ENCODE peak calls at places on chromosomes 16 and 17, in nine cellular contexts. One of them, this sample, is unnamed.

GRCh38 chr17:65743313-65743665 is 181.8 kb upstream of the AXIN2 start:
- DNase-seq in stimulated activated CD8-positive, alpha-beta memory T cell treated with anti-CD3 and anti-CD28 coated beads, Interleukin-15, amount 100 ng/mL, for 24 hours: no peak
- DNase-seq in globus pallidus: no peak
- DNase-seq in NCI-H774: no peak
- DNase-seq in stimulated activated naive CD4-positive, alpha-beta T cell treated with Interleukin-2 at 50 U/mL for 16 hours: no peak
- DNase-seq in mesothelial cell of epicardium: no peak
- DNase-seq in activated CD4-positive, alpha-beta T cell treated with anti-CD3 and anti-CD28 coated beads for 24 hours: no peak
- DNase-seq in activated B cell treated with CpG ODN at 0.5 μM for 24 hours: no peak
- DNase-seq in activated CD8-positive, alpha-beta memory T cell treated with anti-CD3 and anti-CD28 coated beads for 1 hour: no peak
- DNase-seq in this sample: no peak

GRCh38 chr17:49708515-49709161 is 874 bp upstream of the SLC35B1 start:
- DNase-seq in stimulated activated CD8-positive, alpha-beta memory T cell treated with anti-CD3 and anti-CD28 coated beads, Interleukin-15, amount 100 ng/mL, for 24 hours: no peak
- DNase-seq in globus pallidus: no peak
- DNase-seq in NCI-H774: no peak
- DNase-seq in stimulated activated naive CD4-positive, alpha-beta T cell treated with Interleukin-2 at 50 U/mL for 16 hours: peak
- DNase-seq in mesothelial cell of epicardium: no peak
- DNase-seq in activated CD4-positive, alpha-beta T cell treated with anti-CD3 and anti-CD28 coated beads for 24 hours: no peak
- DNase-seq in activated B cell treated with CpG ODN at 0.5 μM for 24 hours: no peak
- DNase-seq in activated CD8-positive, alpha-beta memory T cell treated with anti-CD3 and anti-CD28 coated beads for 1 hour: no peak
- DNase-seq in this sample: no peak

GRCh38 chr17:76560036-76560876 is 20.4 kb downstream of the PRCD start:
- DNase-seq in stimulated activated CD8-positive, alpha-beta memory T cell treated with anti-CD3 and anti-CD28 coated beads, Interleukin-15, amount 100 ng/mL, for 24 hours: no peak
- DNase-seq in globus pallidus: no peak
- DNase-seq in NCI-H774: no peak
- DNase-seq in stimulated activated naive CD4-positive, alpha-beta T cell treated with Interleukin-2 at 50 U/mL for 16 hours: no peak
- DNase-seq in mesothelial cell of epicardium: no peak
- DNase-seq in activated CD4-positive, alpha-beta T cell treated with anti-CD3 and anti-CD28 coated beads for 24 hours: no peak
- DNase-seq in activated B cell treated with CpG ODN at 0.5 μM for 24 hours: no peak
- DNase-seq in activated CD8-positive, alpha-beta memory T cell treated with anti-CD3 and anti-CD28 coated beads for 1 hour: no peak
- DNase-seq in this sample: no peak

GRCh38 chr17:22203208-22203715 is 510.9 kb downstream of the KCNJ18 start:
- DNase-seq in stimulated activated CD8-positive, alpha-beta memory T cell treated with anti-CD3 and anti-CD28 coated beads, Interleukin-15, amount 100 ng/mL, for 24 hours: no peak
- DNase-seq in globus pallidus: no peak
- DNase-seq in NCI-H774: no peak
- DNase-seq in stimulated activated naive CD4-positive, alpha-beta T cell treated with Interleukin-2 at 50 U/mL for 16 hours: no peak
- DNase-seq in mesothelial cell of epicardium: no peak
- DNase-seq in activated CD4-positive, alpha-beta T cell treated with anti-CD3 and anti-CD28 coated beads for 24 hours: no peak
- DNase-seq in activated B cell treated with CpG ODN at 0.5 μM for 24 hours: no peak
- DNase-seq in activated CD8-positive, alpha-beta memory T cell treated with anti-CD3 and anti-CD28 coated beads for 1 hour: no peak
- DNase-seq in this sample: no peak

GRCh38 chr17:15311996-15312395 is 29.4 kb downstream of the TEKT3 start:
- DNase-seq in stimulated activated CD8-positive, alpha-beta memory T cell treated with anti-CD3 and anti-CD28 coated beads, Interleukin-15, amount 100 ng/mL, for 24 hours: no peak
- DNase-seq in globus pallidus: no peak
- DNase-seq in NCI-H774: no peak
- DNase-seq in stimulated activated naive CD4-positive, alpha-beta T cell treated with Interleukin-2 at 50 U/mL for 16 hours: no peak
- DNase-seq in mesothelial cell of epicardium: no peak
- DNase-seq in activated CD4-positive, alpha-beta T cell treated with anti-CD3 and anti-CD28 coated beads for 24 hours: no peak
- DNase-seq in activated B cell treated with CpG ODN at 0.5 μM for 24 hours: no peak
- DNase-seq in activated CD8-positive, alpha-beta memory T cell treated with anti-CD3 and anti-CD28 coated beads for 1 hour: no peak
- DNase-seq in this sample: no peak

GRCh38 chr16:6020162-6020980 is 922.8 kb upstream of the EEF2KMT start:
- DNase-seq in stimulated activated CD8-positive, alpha-beta memory T cell treated with anti-CD3 and anti-CD28 coated beads, Interleukin-15, amount 100 ng/mL, for 24 hours: no peak
- DNase-seq in globus pallidus: no peak
- DNase-seq in NCI-H774: no peak
- DNase-seq in stimulated activated naive CD4-positive, alpha-beta T cell treated with Interleukin-2 at 50 U/mL for 16 hours: no peak
- DNase-seq in mesothelial cell of epicardium: no peak
- DNase-seq in activated CD4-positive, alpha-beta T cell treated with anti-CD3 and anti-CD28 coated beads for 24 hours: no peak
- DNase-seq in activated B cell treated with CpG ODN at 0.5 μM for 24 hours: no peak
- DNase-seq in activated CD8-positive, alpha-beta memory T cell treated with anti-CD3 and anti-CD28 coated beads for 1 hour: no peak
- DNase-seq in this sample: no peak

GRCh38 chr17:82225368-82226029 is 3.3 kb upstream of the SLC16A3 start:
- DNase-seq in stimulated activated CD8-positive, alpha-beta memory T cell treated with anti-CD3 and anti-CD28 coated beads, Interleukin-15, amount 100 ng/mL, for 24 hours: no peak
- DNase-seq in globus pallidus: no peak
- DNase-seq in NCI-H774: no peak
- DNase-seq in stimulated activated naive CD4-positive, alpha-beta T cell treated with Interleukin-2 at 50 U/mL for 16 hours: no peak
- DNase-seq in mesothelial cell of epicardium: no peak
- DNase-seq in activated CD4-positive, alpha-beta T cell treated with anti-CD3 and anti-CD28 coated beads for 24 hours: no peak
- DNase-seq in activated B cell treated with CpG ODN at 0.5 μM for 24 hours: no peak
- DNase-seq in activated CD8-positive, alpha-beta memory T cell treated with anti-CD3 and anti-CD28 coated beads for 1 hour: no peak
- DNase-seq in this sample: no peak

GRCh38 chr16:4694664-4695451 is 1.5 kb downstream of the NUDT16L1 start:
- DNase-seq in stimulated activated CD8-positive, alpha-beta memory T cell treated with anti-CD3 and anti-CD28 coated beads, Interleukin-15, amount 100 ng/mL, for 24 hours: no peak
- DNase-seq in globus pallidus: no peak
- DNase-seq in NCI-H774: no peak
- DNase-seq in stimulated activated naive CD4-positive, alpha-beta T cell treated with Interleukin-2 at 50 U/mL for 16 hours: no peak
- DNase-seq in mesothelial cell of epicardium: no peak
- DNase-seq in activated CD4-positive, alpha-beta T cell treated with anti-CD3 and anti-CD28 coated beads for 24 hours: no peak
- DNase-seq in activated B cell treated with CpG ODN at 0.5 μM for 24 hours: no peak
- DNase-seq in activated CD8-positive, alpha-beta memory T cell treated with anti-CD3 and anti-CD28 coated beads for 1 hour: no peak
- DNase-seq in this sample: no peak

GRCh38 chr16:75459691-75460090 is 4.8 kb downstream of the TMEM170A start:
- DNase-seq in stimulated activated CD8-positive, alpha-beta memory T cell treated with anti-CD3 and anti-CD28 coated beads, Interleukin-15, amount 100 ng/mL, for 24 hours: no peak
- DNase-seq in globus pallidus: no peak
- DNase-seq in NCI-H774: no peak
- DNase-seq in stimulated activated naive CD4-positive, alpha-beta T cell treated with Interleukin-2 at 50 U/mL for 16 hours: no peak
- DNase-seq in mesothelial cell of epicardium: no peak
- DNase-seq in activated CD4-positive, alpha-beta T cell treated with anti-CD3 and anti-CD28 coated beads for 24 hours: no peak
- DNase-seq in activated B cell treated with CpG ODN at 0.5 μM for 24 hours: no peak
- DNase-seq in activated CD8-positive, alpha-beta memory T cell treated with anti-CD3 and anti-CD28 coated beads for 1 hour: no peak
- DNase-seq in this sample: no peak

GRCh38 chr16:64638804-64639203 is 483.1 kb downstream of the CDH11 start:
- DNase-seq in stimulated activated CD8-positive, alpha-beta memory T cell treated with anti-CD3 and anti-CD28 coated beads, Interleukin-15, amount 100 ng/mL, for 24 hours: no peak
- DNase-seq in globus pallidus: no peak
- DNase-seq in NCI-H774: no peak
- DNase-seq in stimulated activated naive CD4-positive, alpha-beta T cell treated with Interleukin-2 at 50 U/mL for 16 hours: no peak
- DNase-seq in mesothelial cell of epicardium: no peak
- DNase-seq in activated CD4-positive, alpha-beta T cell treated with anti-CD3 and anti-CD28 coated beads for 24 hours: no peak
- DNase-seq in activated B cell treated with CpG ODN at 0.5 μM for 24 hours: no peak
- DNase-seq in activated CD8-positive, alpha-beta memory T cell treated with anti-CD3 and anti-CD28 coated beads for 1 hour: no peak
- DNase-seq in this sample: no peak

GRCh38 chr16:50152386-50152806 is 710 bp upstream of the TENT4B start:
- DNase-seq in stimulated activated CD8-positive, alpha-beta memory T cell treated with anti-CD3 and anti-CD28 coated beads, Interleukin-15, amount 100 ng/mL, for 24 hours: peak
- DNase-seq in globus pallidus: no peak
- DNase-seq in NCI-H774: peak
- DNase-seq in stimulated activated naive CD4-positive, alpha-beta T cell treated with Interleukin-2 at 50 U/mL for 16 hours: peak
- DNase-seq in mesothelial cell of epicardium: peak
- DNase-seq in activated CD4-positive, alpha-beta T cell treated with anti-CD3 and anti-CD28 coated beads for 24 hours: peak
- DNase-seq in activated B cell treated with CpG ODN at 0.5 μM for 24 hours: no peak
- DNase-seq in activated CD8-positive, alpha-beta memory T cell treated with anti-CD3 and anti-CD28 coated beads for 1 hour: no peak
- DNase-seq in this sample: no peak

GRCh38 chr16:16064874-16065384 is 115.5 kb downstream of the ABCC1 start:
- DNase-seq in stimulated activated CD8-positive, alpha-beta memory T cell treated with anti-CD3 and anti-CD28 coated beads, Interleukin-15, amount 100 ng/mL, for 24 hours: no peak
- DNase-seq in globus pallidus: no peak
- DNase-seq in NCI-H774: no peak
- DNase-seq in stimulated activated naive CD4-positive, alpha-beta T cell treated with Interleukin-2 at 50 U/mL for 16 hours: no peak
- DNase-seq in mesothelial cell of epicardium: no peak
- DNase-seq in activated CD4-positive, alpha-beta T cell treated with anti-CD3 and anti-CD28 coated beads for 24 hours: no peak
- DNase-seq in activated B cell treated with CpG ODN at 0.5 μM for 24 hours: no peak
- DNase-seq in activated CD8-positive, alpha-beta memory T cell treated with anti-CD3 and anti-CD28 coated beads for 1 hour: no peak
- DNase-seq in this sample: no peak

GRCh38 chr16:59733321-59733720 is 999.2 kb upstream of the GOT2 start:
- DNase-seq in stimulated activated CD8-positive, alpha-beta memory T cell treated with anti-CD3 and anti-CD28 coated beads, Interleukin-15, amount 100 ng/mL, for 24 hours: no peak
- DNase-seq in globus pallidus: peak
- DNase-seq in NCI-H774: no peak
- DNase-seq in stimulated activated naive CD4-positive, alpha-beta T cell treated with Interleukin-2 at 50 U/mL for 16 hours: no peak
- DNase-seq in mesothelial cell of epicardium: no peak
- DNase-seq in activated CD4-positive, alpha-beta T cell treated with anti-CD3 and anti-CD28 coated beads for 24 hours: no peak
- DNase-seq in activated B cell treated with CpG ODN at 0.5 μM for 24 hours: no peak
- DNase-seq in activated CD8-positive, alpha-beta memory T cell treated with anti-CD3 and anti-CD28 coated beads for 1 hour: no peak
- DNase-seq in this sample: no peak

GRCh38 chr16:11148045-11148444 is 108.0 kb downstream of the SOCS1 start:
- DNase-seq in stimulated activated CD8-positive, alpha-beta memory T cell treated with anti-CD3 and anti-CD28 coated beads, Interleukin-15, amount 100 ng/mL, for 24 hours: no peak
- DNase-seq in globus pallidus: no peak
- DNase-seq in NCI-H774: no peak
- DNase-seq in stimulated activated naive CD4-positive, alpha-beta T cell treated with Interleukin-2 at 50 U/mL for 16 hours: no peak
- DNase-seq in mesothelial cell of epicardium: no peak
- DNase-seq in activated CD4-positive, alpha-beta T cell treated with anti-CD3 and anti-CD28 coated beads for 24 hours: no peak
- DNase-seq in activated B cell treated with CpG ODN at 0.5 μM for 24 hours: no peak
- DNase-seq in activated CD8-positive, alpha-beta memory T cell treated with anti-CD3 and anti-CD28 coated beads for 1 hour: no peak
- DNase-seq in this sample: no peak

GRCh38 chr16:51328708-51329107 is 177.6 kb upstream of the SALL1 start:
- DNase-seq in stimulated activated CD8-positive, alpha-beta memory T cell treated with anti-CD3 and anti-CD28 coated beads, Interleukin-15, amount 100 ng/mL, for 24 hours: no peak
- DNase-seq in globus pallidus: no peak
- DNase-seq in NCI-H774: no peak
- DNase-seq in stimulated activated naive CD4-positive, alpha-beta T cell treated with Interleukin-2 at 50 U/mL for 16 hours: no peak
- DNase-seq in mesothelial cell of epicardium: no peak
- DNase-seq in activated CD4-positive, alpha-beta T cell treated with anti-CD3 and anti-CD28 coated beads for 24 hours: no peak
- DNase-seq in activated B cell treated with CpG ODN at 0.5 μM for 24 hours: no peak
- DNase-seq in activated CD8-positive, alpha-beta memory T cell treated with anti-CD3 and anti-CD28 coated beads for 1 hour: no peak
- DNase-seq in this sample: no peak

GRCh38 chr17:63381101-63381729 is 64.9 kb downstream of the CYB561 start:
- DNase-seq in stimulated activated CD8-positive, alpha-beta memory T cell treated with anti-CD3 and anti-CD28 coated beads, Interleukin-15, amount 100 ng/mL, for 24 hours: no peak
- DNase-seq in globus pallidus: no peak
- DNase-seq in NCI-H774: no peak
- DNase-seq in stimulated activated naive CD4-positive, alpha-beta T cell treated with Interleukin-2 at 50 U/mL for 16 hours: no peak
- DNase-seq in mesothelial cell of epicardium: no peak
- DNase-seq in activated CD4-positive, alpha-beta T cell treated with anti-CD3 and anti-CD28 coated beads for 24 hours: no peak
- DNase-seq in activated B cell treated with CpG ODN at 0.5 μM for 24 hours: no peak
- DNase-seq in activated CD8-positive, alpha-beta memory T cell treated with anti-CD3 and anti-CD28 coated beads for 1 hour: no peak
- DNase-seq in this sample: no peak

GRCh38 chr16:50308237-50308965 is 42.0 kb downstream of the ADCY7 start:
- DNase-seq in stimulated activated CD8-positive, alpha-beta memory T cell treated with anti-CD3 and anti-CD28 coated beads, Interleukin-15, amount 100 ng/mL, for 24 hours: no peak
- DNase-seq in globus pallidus: no peak
- DNase-seq in NCI-H774: no peak
- DNase-seq in stimulated activated naive CD4-positive, alpha-beta T cell treated with Interleukin-2 at 50 U/mL for 16 hours: no peak
- DNase-seq in mesothelial cell of epicardium: no peak
- DNase-seq in activated CD4-positive, alpha-beta T cell treated with anti-CD3 and anti-CD28 coated beads for 24 hours: no peak
- DNase-seq in activated B cell treated with CpG ODN at 0.5 μM for 24 hours: peak
- DNase-seq in activated CD8-positive, alpha-beta memory T cell treated with anti-CD3 and anti-CD28 coated beads for 1 hour: no peak
- DNase-seq in this sample: no peak

GRCh38 chr16:1105888-1106620 is 10.0 kb upstream of the C1QTNF8 start:
- DNase-seq in stimulated activated CD8-positive, alpha-beta memory T cell treated with anti-CD3 and anti-CD28 coated beads, Interleukin-15, amount 100 ng/mL, for 24 hours: no peak
- DNase-seq in globus pallidus: peak
- DNase-seq in NCI-H774: no peak
- DNase-seq in stimulated activated naive CD4-positive, alpha-beta T cell treated with Interleukin-2 at 50 U/mL for 16 hours: no peak
- DNase-seq in mesothelial cell of epicardium: peak
- DNase-seq in activated CD4-positive, alpha-beta T cell treated with anti-CD3 and anti-CD28 coated beads for 24 hours: peak
- DNase-seq in activated B cell treated with CpG ODN at 0.5 μM for 24 hours: no peak
- DNase-seq in activated CD8-positive, alpha-beta memory T cell treated with anti-CD3 and anti-CD28 coated beads for 1 hour: no peak
- DNase-seq in this sample: peak

GRCh38 chr16:65959978-65960377 is 406.5 kb upstream of the CDH5 start:
- DNase-seq in stimulated activated CD8-positive, alpha-beta memory T cell treated with anti-CD3 and anti-CD28 coated beads, Interleukin-15, amount 100 ng/mL, for 24 hours: no peak
- DNase-seq in globus pallidus: no peak
- DNase-seq in NCI-H774: no peak
- DNase-seq in stimulated activated naive CD4-positive, alpha-beta T cell treated with Interleukin-2 at 50 U/mL for 16 hours: no peak
- DNase-seq in mesothelial cell of epicardium: no peak
- DNase-seq in activated CD4-positive, alpha-beta T cell treated with anti-CD3 and anti-CD28 coated beads for 24 hours: no peak
- DNase-seq in activated B cell treated with CpG ODN at 0.5 μM for 24 hours: no peak
- DNase-seq in activated CD8-positive, alpha-beta memory T cell treated with anti-CD3 and anti-CD28 coated beads for 1 hour: no peak
- DNase-seq in this sample: no peak

GRCh38 chr17:71022758-71023157 is 853.4 kb downstream of the KCNJ2 start:
- DNase-seq in stimulated activated CD8-positive, alpha-beta memory T cell treated with anti-CD3 and anti-CD28 coated beads, Interleukin-15, amount 100 ng/mL, for 24 hours: no peak
- DNase-seq in globus pallidus: no peak
- DNase-seq in NCI-H774: no peak
- DNase-seq in stimulated activated naive CD4-positive, alpha-beta T cell treated with Interleukin-2 at 50 U/mL for 16 hours: no peak
- DNase-seq in mesothelial cell of epicardium: no peak
- DNase-seq in activated CD4-positive, alpha-beta T cell treated with anti-CD3 and anti-CD28 coated beads for 24 hours: no peak
- DNase-seq in activated B cell treated with CpG ODN at 0.5 μM for 24 hours: no peak
- DNase-seq in activated CD8-positive, alpha-beta memory T cell treated with anti-CD3 and anti-CD28 coated beads for 1 hour: no peak
- DNase-seq in this sample: no peak

GRCh38 chr17:3740611-3741073 is 16.9 kb downstream of the HASPIN start:
- DNase-seq in stimulated activated CD8-positive, alpha-beta memory T cell treated with anti-CD3 and anti-CD28 coated beads, Interleukin-15, amount 100 ng/mL, for 24 hours: no peak
- DNase-seq in globus pallidus: no peak
- DNase-seq in NCI-H774: no peak
- DNase-seq in stimulated activated naive CD4-positive, alpha-beta T cell treated with Interleukin-2 at 50 U/mL for 16 hours: peak
- DNase-seq in mesothelial cell of epicardium: no peak
- DNase-seq in activated CD4-positive, alpha-beta T cell treated with anti-CD3 and anti-CD28 coated beads for 24 hours: no peak
- DNase-seq in activated B cell treated with CpG ODN at 0.5 μM for 24 hours: no peak
- DNase-seq in activated CD8-positive, alpha-beta memory T cell treated with anti-CD3 and anti-CD28 coated beads for 1 hour: no peak
- DNase-seq in this sample: no peak

GRCh38 chr16:11679941-11680911 is 12.0 kb downstream of the SNN start:
- DNase-seq in stimulated activated CD8-positive, alpha-beta memory T cell treated with anti-CD3 and anti-CD28 coated beads, Interleukin-15, amount 100 ng/mL, for 24 hours: no peak
- DNase-seq in globus pallidus: no peak
- DNase-seq in NCI-H774: no peak
- DNase-seq in stimulated activated naive CD4-positive, alpha-beta T cell treated with Interleukin-2 at 50 U/mL for 16 hours: no peak
- DNase-seq in mesothelial cell of epicardium: no peak
- DNase-seq in activated CD4-positive, alpha-beta T cell treated with anti-CD3 and anti-CD28 coated beads for 24 hours: no peak
- DNase-seq in activated B cell treated with CpG ODN at 0.5 μM for 24 hours: peak
- DNase-seq in activated CD8-positive, alpha-beta memory T cell treated with anti-CD3 and anti-CD28 coated beads for 1 hour: no peak
- DNase-seq in this sample: no peak

GRCh38 chr16:84763164-84763563 is 56.6 kb upstream of the CRISPLD2 start:
- DNase-seq in stimulated activated CD8-positive, alpha-beta memory T cell treated with anti-CD3 and anti-CD28 coated beads, Interleukin-15, amount 100 ng/mL, for 24 hours: no peak
- DNase-seq in globus pallidus: no peak
- DNase-seq in NCI-H774: no peak
- DNase-seq in stimulated activated naive CD4-positive, alpha-beta T cell treated with Interleukin-2 at 50 U/mL for 16 hours: no peak
- DNase-seq in mesothelial cell of epicardium: no peak
- DNase-seq in activated CD4-positive, alpha-beta T cell treated with anti-CD3 and anti-CD28 coated beads for 24 hours: no peak
- DNase-seq in activated B cell treated with CpG ODN at 0.5 μM for 24 hours: no peak
- DNase-seq in activated CD8-positive, alpha-beta memory T cell treated with anti-CD3 and anti-CD28 coated beads for 1 hour: no peak
- DNase-seq in this sample: no peak

GRCh38 chr16:74455619-74456289 is 34.5 kb upstream of the CLEC18B start:
- DNase-seq in stimulated activated CD8-positive, alpha-beta memory T cell treated with anti-CD3 and anti-CD28 coated beads, Interleukin-15, amount 100 ng/mL, for 24 hours: no peak
- DNase-seq in globus pallidus: no peak
- DNase-seq in NCI-H774: no peak
- DNase-seq in stimulated activated naive CD4-positive, alpha-beta T cell treated with Interleukin-2 at 50 U/mL for 16 hours: no peak
- DNase-seq in mesothelial cell of epicardium: no peak
- DNase-seq in activated CD4-positive, alpha-beta T cell treated with anti-CD3 and anti-CD28 coated beads for 24 hours: no peak
- DNase-seq in activated B cell treated with CpG ODN at 0.5 μM for 24 hours: no peak
- DNase-seq in activated CD8-positive, alpha-beta memory T cell treated with anti-CD3 and anti-CD28 coated beads for 1 hour: no peak
- DNase-seq in this sample: no peak

GRCh38 chr17:8964801-8965393 is 610 bp downstream of the PIK3R5 start:
- DNase-seq in stimulated activated CD8-positive, alpha-beta memory T cell treated with anti-CD3 and anti-CD28 coated beads, Interleukin-15, amount 100 ng/mL, for 24 hours: no peak
- DNase-seq in globus pallidus: no peak
- DNase-seq in NCI-H774: no peak
- DNase-seq in stimulated activated naive CD4-positive, alpha-beta T cell treated with Interleukin-2 at 50 U/mL for 16 hours: peak
- DNase-seq in mesothelial cell of epicardium: no peak
- DNase-seq in activated CD4-positive, alpha-beta T cell treated with anti-CD3 and anti-CD28 coated beads for 24 hours: no peak
- DNase-seq in activated B cell treated with CpG ODN at 0.5 μM for 24 hours: peak
- DNase-seq in activated CD8-positive, alpha-beta memory T cell treated with anti-CD3 and anti-CD28 coated beads for 1 hour: no peak
- DNase-seq in this sample: no peak

GRCh38 chr16:20611350-20611902 is 35.3 kb upstream of the ACSM2B start:
- DNase-seq in stimulated activated CD8-positive, alpha-beta memory T cell treated with anti-CD3 and anti-CD28 coated beads, Interleukin-15, amount 100 ng/mL, for 24 hours: no peak
- DNase-seq in globus pallidus: peak
- DNase-seq in NCI-H774: peak
- DNase-seq in stimulated activated naive CD4-positive, alpha-beta T cell treated with Interleukin-2 at 50 U/mL for 16 hours: no peak
- DNase-seq in mesothelial cell of epicardium: no peak
- DNase-seq in activated CD4-positive, alpha-beta T cell treated with anti-CD3 and anti-CD28 coated beads for 24 hours: no peak
- DNase-seq in activated B cell treated with CpG ODN at 0.5 μM for 24 hours: no peak
- DNase-seq in activated CD8-positive, alpha-beta memory T cell treated with anti-CD3 and anti-CD28 coated beads for 1 hour: no peak
- DNase-seq in this sample: no peak

GRCh38 chr16:81816793-81817210 is 37.7 kb downstream of the PLCG2 start:
- DNase-seq in stimulated activated CD8-positive, alpha-beta memory T cell treated with anti-CD3 and anti-CD28 coated beads, Interleukin-15, amount 100 ng/mL, for 24 hours: no peak
- DNase-seq in globus pallidus: no peak
- DNase-seq in NCI-H774: no peak
- DNase-seq in stimulated activated naive CD4-positive, alpha-beta T cell treated with Interleukin-2 at 50 U/mL for 16 hours: no peak
- DNase-seq in mesothelial cell of epicardium: no peak
- DNase-seq in activated CD4-positive, alpha-beta T cell treated with anti-CD3 and anti-CD28 coated beads for 24 hours: no peak
- DNase-seq in activated B cell treated with CpG ODN at 0.5 μM for 24 hours: no peak
- DNase-seq in activated CD8-positive, alpha-beta memory T cell treated with anti-CD3 and anti-CD28 coated beads for 1 hour: no peak
- DNase-seq in this sample: no peak

GRCh38 chr16:349211-349610 is 3.3 kb downstream of the AXIN1 start:
- DNase-seq in stimulated activated CD8-positive, alpha-beta memory T cell treated with anti-CD3 and anti-CD28 coated beads, Interleukin-15, amount 100 ng/mL, for 24 hours: no peak
- DNase-seq in globus pallidus: no peak
- DNase-seq in NCI-H774: no peak
- DNase-seq in stimulated activated naive CD4-positive, alpha-beta T cell treated with Interleukin-2 at 50 U/mL for 16 hours: no peak
- DNase-seq in mesothelial cell of epicardium: no peak
- DNase-seq in activated CD4-positive, alpha-beta T cell treated with anti-CD3 and anti-CD28 coated beads for 24 hours: no peak
- DNase-seq in activated B cell treated with CpG ODN at 0.5 μM for 24 hours: no peak
- DNase-seq in activated CD8-positive, alpha-beta memory T cell treated with anti-CD3 and anti-CD28 coated beads for 1 hour: no peak
- DNase-seq in this sample: no peak

GRCh38 chr16:55853114-55853513 is 20.2 kb upstream of the CES1 start:
- DNase-seq in stimulated activated CD8-positive, alpha-beta memory T cell treated with anti-CD3 and anti-CD28 coated beads, Interleukin-15, amount 100 ng/mL, for 24 hours: no peak
- DNase-seq in globus pallidus: no peak
- DNase-seq in NCI-H774: no peak
- DNase-seq in stimulated activated naive CD4-positive, alpha-beta T cell treated with Interleukin-2 at 50 U/mL for 16 hours: no peak
- DNase-seq in mesothelial cell of epicardium: no peak
- DNase-seq in activated CD4-positive, alpha-beta T cell treated with anti-CD3 and anti-CD28 coated beads for 24 hours: no peak
- DNase-seq in activated B cell treated with CpG ODN at 0.5 μM for 24 hours: no peak
- DNase-seq in activated CD8-positive, alpha-beta memory T cell treated with anti-CD3 and anti-CD28 coated beads for 1 hour: no peak
- DNase-seq in this sample: no peak

GRCh38 chr16:28538733-28539596 is at the start of gene NUPR1:
- DNase-seq in stimulated activated CD8-positive, alpha-beta memory T cell treated with anti-CD3 and anti-CD28 coated beads, Interleukin-15, amount 100 ng/mL, for 24 hours: no peak
- DNase-seq in globus pallidus: peak
- DNase-seq in NCI-H774: no peak
- DNase-seq in stimulated activated naive CD4-positive, alpha-beta T cell treated with Interleukin-2 at 50 U/mL for 16 hours: no peak
- DNase-seq in mesothelial cell of epicardium: peak
- DNase-seq in activated CD4-positive, alpha-beta T cell treated with anti-CD3 and anti-CD28 coated beads for 24 hours: no peak
- DNase-seq in activated B cell treated with CpG ODN at 0.5 μM for 24 hours: no peak
- DNase-seq in activated CD8-positive, alpha-beta memory T cell treated with anti-CD3 and anti-CD28 coated beads for 1 hour: no peak
- DNase-seq in this sample: no peak

GRCh38 chr16:15985144-15985543 is 35.7 kb downstream of the ABCC1 start:
- DNase-seq in stimulated activated CD8-positive, alpha-beta memory T cell treated with anti-CD3 and anti-CD28 coated beads, Interleukin-15, amount 100 ng/mL, for 24 hours: no peak
- DNase-seq in globus pallidus: no peak
- DNase-seq in NCI-H774: no peak
- DNase-seq in stimulated activated naive CD4-positive, alpha-beta T cell treated with Interleukin-2 at 50 U/mL for 16 hours: no peak
- DNase-seq in mesothelial cell of epicardium: no peak
- DNase-seq in activated CD4-positive, alpha-beta T cell treated with anti-CD3 and anti-CD28 coated beads for 24 hours: no peak
- DNase-seq in activated B cell treated with CpG ODN at 0.5 μM for 24 hours: no peak
- DNase-seq in activated CD8-positive, alpha-beta memory T cell treated with anti-CD3 and anti-CD28 coated beads for 1 hour: no peak
- DNase-seq in this sample: no peak